ENCODE peak calls at places on chromosomes 5 and 9, in seven cellular contexts. Z is gastrocnemius medialis, B is AG04449, Y is BJ, R is transverse colon, K is astrocyte of the spinal cord, S is GM12865. G is an unnamed sample.

GRCh38 chr5:134242146-134242545 is 16.3 kb upstream of the PPP2CA start:
- DNase-seq in Z (peak), K (peak), Y (peak), S (peak), R (peak), B (no peak), G (no peak)

GRCh38 chr5:33649801-33650482 is 209.2 kb downstream of the TARS1 start:
- DNase-seq in B (peak), S (no peak), K (peak), R (no peak), Y (peak), Z (no peak), G (no peak)

GRCh38 chr5:115932991-115933390 is 29.3 kb upstream of the LVRN start:
- DNase-seq in K (no peak), B (no peak), S (no peak), Y (no peak), Z (no peak), R (no peak), G (no peak)

GRCh38 chr5:6680922-6681321 is 32.3 kb upstream of the TENT4A start:
- DNase-seq in B (no peak), Z (no peak), R (no peak), Y (no peak), S (no peak), K (no peak), G (no peak)

GRCh38 chr9:104092192-104092591 is 1.9 kb upstream of the SMC2 start:
- DNase-seq in S (no peak), Y (no peak), K (no peak), Z (no peak), B (no peak), R (no peak), G (no peak)

GRCh38 chr9:77020438-77021264 is 1.2 kb downstream of the FOXB2 start:
- DNase-seq in Z (no peak), S (no peak), Y (no peak), B (no peak), R (no peak), K (no peak), G (no peak)

GRCh38 chr9:126411948-126412284 is 85.3 kb downstream of the MVB12B start:
- DNase-seq in S (no peak), Y (no peak), B (no peak), K (no peak), Z (no peak), R (no peak), G (no peak)

GRCh38 chr9:17148324-17148723 is 13.5 kb downstream of the CNTLN start:
- DNase-seq in S (no peak), B (no peak), K (no peak), Z (no peak), R (no peak), Y (no peak), G (no peak)

GRCh38 chr5:65152131-65152530 is 329.6 kb downstream of the ADAMTS6 start:
- DNase-seq in K (no peak), B (no peak), Z (no peak), Y (peak), S (no peak), R (peak), G (no peak)

GRCh38 chr5:127373858-127374491 is 83.4 kb downstream of the MEGF10 start:
- DNase-seq in S (peak), B (no peak), K (no peak), Y (no peak), R (no peak), Z (no peak), G (no peak)

GRCh38 chr5:137036630-137037029 is 462.5 kb downstream of the SPOCK1 start:
- DNase-seq in R (no peak), Z (no peak), Y (no peak), S (no peak), B (no peak), K (no peak), G (no peak)

GRCh38 chr5:173323121-173323798 is 5.0 kb downstream of the STC2 start:
- DNase-seq in S (no peak), Z (no peak), Y (no peak), R (no peak), K (no peak), B (no peak), G (no peak)

GRCh38 chr9:36174731-36175130 is 5.5 kb downstream of the CCIN start:
- DNase-seq in K (no peak), Y (no peak), Z (no peak), B (no peak), R (no peak), S (no peak), G (no peak)

GRCh38 chr5:148374693-148375360 is 8.9 kb upstream of the FBXO38 start:
- DNase-seq in K (peak), S (peak), Y (no peak), R (peak), Z (no peak), B (no peak), G (no peak)

GRCh38 chr5:72478684-72479083 is 28.5 kb downstream of the ZNF366 start:
- DNase-seq in B (no peak), S (no peak), R (no peak), Z (peak), Y (no peak), K (no peak), G (no peak)

GRCh38 chr5:90226433-90227099 is 183.0 kb downstream of the CETN3 start:
- DNase-seq in Z (no peak), Y (no peak), S (peak), R (peak), B (no peak), K (no peak), G (no peak)

GRCh38 chr5:86716121-86716520 is 98.4 kb downstream of the COX7C start:
- DNase-seq in R (no peak), B (no peak), K (no peak), Z (no peak), S (no peak), Y (no peak), G (no peak)

GRCh38 chr5:64612349-64612961 is 77.8 kb upstream of the SHISAL2B start:
- DNase-seq in Z (no peak), K (peak), S (peak), R (no peak), Y (no peak), B (no peak), G (peak)

DNA sequence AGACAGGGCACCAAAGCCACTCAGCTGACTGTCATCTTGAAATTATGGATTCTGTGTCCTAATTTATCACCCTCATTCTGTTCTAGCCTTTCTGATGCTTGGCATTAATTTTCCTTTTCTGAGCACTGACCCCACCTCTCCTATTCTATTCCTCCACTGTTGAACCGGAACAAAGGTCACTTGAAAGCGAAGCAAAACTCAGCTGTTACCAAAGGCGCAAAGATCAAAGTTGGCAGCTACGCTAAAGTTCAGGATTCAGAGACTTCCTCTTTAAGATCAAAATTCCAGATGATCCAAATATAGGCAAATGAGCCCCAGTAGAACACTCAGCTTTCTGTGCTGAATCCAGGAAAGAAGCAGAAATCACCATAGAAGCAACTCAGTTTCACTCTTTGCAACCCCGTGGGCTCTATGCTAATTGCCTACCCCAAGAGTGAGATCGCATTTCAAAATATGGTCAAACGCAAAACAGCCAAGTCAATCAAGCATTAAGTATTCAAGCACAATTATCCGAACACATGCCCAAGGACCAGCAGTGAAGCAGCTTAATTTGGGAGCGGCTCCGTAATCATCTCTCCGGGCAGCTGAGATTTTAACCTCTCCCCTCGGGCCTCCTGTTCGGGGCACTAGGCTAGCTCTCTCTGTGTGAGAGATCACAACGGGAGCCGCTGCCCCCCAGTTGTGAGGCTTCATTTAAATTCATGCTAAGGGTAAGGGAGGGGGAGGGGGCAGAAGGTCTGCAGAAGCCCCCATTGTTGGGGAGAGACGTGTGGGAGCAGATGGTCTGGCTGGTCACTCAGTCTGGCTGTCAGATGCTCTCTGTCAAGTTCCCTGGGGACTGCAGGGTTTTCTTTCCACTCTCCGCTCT is 288.6 kb downstream of the ELAVL2 start:
- DNase-seq in K (no peak), B (no peak), Z (no peak), R (no peak), Y (no peak), S (no peak), G (no peak)
- H3K4me3 ChIP-seq in K (no peak), B (no peak), Z (peak), R (no peak), Y (no peak), S (no peak), G (no peak)

GRCh38 chr9:69822091-69822750 is 1.6 kb downstream of the CFAP95 start:
- DNase-seq in Z (no peak), B (peak), K (peak), S (no peak), R (no peak), Y (no peak), G (no peak)
- TF ChIP-seq CTCF in Z (no peak), B (no peak), K (no peak), S (no peak), R (no peak), Y (no peak), G (no peak)

GRCh38 chr5:181160144-181160754 is 12.9 kb downstream of the OR2V2 start:
- DNase-seq in S (peak), R (peak), Z (no peak), Y (no peak), B (no peak), K (peak), G (no peak)
- H3K4me3 ChIP-seq in S (peak), R (no peak), Z (peak), Y (peak), B (peak), K (peak), G (peak)

GRCh38 chr5:138460032-138460693 is 5.1 kb upstream of the EGR1 start:
- DNase-seq in K (no peak), Y (no peak), R (no peak), Z (no peak), S (no peak), B (no peak), G (no peak)

GRCh38 chr5:138464018-138464387 is 1.3 kb upstream of the EGR1 start:
- DNase-seq in B (no peak), K (peak), Y (peak), S (peak), Z (peak), R (peak), G (peak)

GRCh38 chr5:138459311-138459710 is 6.0 kb upstream of the EGR1 start:
- DNase-seq in Y (no peak), K (no peak), R (peak), S (peak), Z (no peak), B (no peak), G (no peak)

GRCh38 chr5:138463335-138464017 is 1.8 kb upstream of the EGR1 start:
- DNase-seq in Z (no peak), R (peak), S (peak), Y (no peak), K (no peak), B (no peak), G (no peak)

GRCh38 chr5:138461343-138462125 is 3.7 kb upstream of the EGR1 start:
- DNase-seq in Z (no peak), B (no peak), Y (no peak), R (no peak), S (no peak), K (peak), G (no peak)
- TF ChIP-seq CTCF in Z (no peak), B (no peak), Y (no peak), R (no peak), S (no peak), K (no peak), G (no peak)

G was measured in HFF-Myc.